ENCODE peak calls at places on chromosomes 3 and 15, in five cellular contexts. O, L, Y, U and F are unnamed samples.

GRCh38 chr15:69604050-69604378 is 151.4 kb downstream of the RPLP1 start:
- DNase-seq in L (peak), Y (peak), U (no peak), O (peak), F (peak)

GRCh38 chr3:71987828-71988227 is 202.9 kb upstream of the PROK2 start:
- DNase-seq in L (no peak), Y (no peak), O (no peak), U (no peak), F (no peak)

GRCh38 chr3:155026999-155027591 is 53.0 kb upstream of the MME start:
- DNase-seq in O (peak), Y (no peak), L (no peak), U (no peak), F (no peak)

GRCh38 chr3:158111861-158112260 is 2.0 kb downstream of the RSRC1 start:
- DNase-seq in U (no peak), L (no peak), Y (no peak), O (no peak), F (no peak)

GRCh38 chr3:185831990-185832389 is 7.1 kb upstream of the IGF2BP2 start:
- DNase-seq in Y (no peak), L (no peak), U (no peak), O (no peak), F (no peak)

GRCh38 chr3:11236588-11237461 is 35.4 kb upstream of the ATG7 start:
- DNase-seq in Y (peak), L (peak), O (peak), U (no peak), F (peak)

GRCh38 chr3:160876568-160877100 is 120.6 kb downstream of the PPM1L start:
- DNase-seq in L (no peak), Y (no peak), U (no peak), O (no peak), F (no peak)

GRCh38 chr3:13393427-13394360 is 26.4 kb downstream of the NUP210 start:
- DNase-seq in Y (no peak), O (no peak), U (no peak), L (peak), F (no peak)

GRCh38 chr15:41490355-41490754 is 3.3 kb upstream of the ITPKA start:
- DNase-seq in L (peak), Y (peak), U (peak), O (peak), F (no peak)

GRCh38 chr3:15206662-15207576 is 873 bp downstream of the CAPN7 start:
- DNase-seq in Y (peak), O (peak), U (no peak), L (peak), F (peak)
- TF ChIP-seq JUNB in Y (no peak), O (no peak), U (no peak), L (no peak), F (no peak)

GRCh38 chr15:50418041-50418583 is 6.1 kb upstream of the USP8 start:
- DNase-seq in Y (peak), U (no peak), O (peak), L (no peak), F (no peak)

GRCh38 chr15:50416920-50417319 is 7.3 kb upstream of the USP8 start:
- DNase-seq in L (no peak), U (no peak), O (no peak), Y (no peak), F (no peak)

GRCh38 chr15:50411870-50412269 is 12.3 kb upstream of the USP8 start:
- DNase-seq in U (no peak), Y (no peak), L (no peak), O (no peak), F (no peak)

GRCh38 chr15:50414624-50415023 is 9.6 kb upstream of the USP8 start:
- DNase-seq in Y (no peak), L (no peak), U (no peak), O (peak), F (no peak)

GRCh38 chr15:50415752-50416404 is 8.3 kb upstream of the USP8 start:
- DNase-seq in U (no peak), O (peak), L (peak), Y (peak), F (peak)
- TF ChIP-seq JUNB in U (no peak), O (no peak), L (no peak), Y (no peak), F (no peak)

GRCh38 chr3:150497956-150498355 is 48.3 kb downstream of the SERP1 start:
- DNase-seq in O (peak), Y (peak), L (no peak), U (no peak), F (no peak)
- TF ChIP-seq JUNB in O (peak), Y (peak), L (no peak), U (no peak), F (no peak)

GRCh38 chr15:73867956-73868355 is 5.4 kb upstream of the TBC1D21 start:
- DNase-seq in U (no peak), L (no peak), Y (no peak), O (no peak), F (no peak)
- TF ChIP-seq JUNB in U (no peak), L (no peak), Y (no peak), O (no peak), F (no peak)

GRCh38 chr3:70981252-70981933 is 602.1 kb downstream of the FOXP1 start:
- DNase-seq in O (no peak), U (no peak), L (no peak), Y (no peak), F (no peak)

GRCh38 chr3:70982700-70983140 is 600.8 kb downstream of the FOXP1 start:
- DNase-seq in O (no peak), Y (peak), U (peak), L (no peak), F (peak)

GRCh38 chr3:70979983-70980645 is 603.4 kb downstream of the FOXP1 start:
- DNase-seq in U (no peak), L (no peak), O (no peak), Y (no peak), F (no peak)

GRCh38 chr3:70980646-70981031 is 602.9 kb downstream of the FOXP1 start:
- DNase-seq in O (no peak), U (no peak), L (no peak), Y (no peak), F (no peak)

DNA sequence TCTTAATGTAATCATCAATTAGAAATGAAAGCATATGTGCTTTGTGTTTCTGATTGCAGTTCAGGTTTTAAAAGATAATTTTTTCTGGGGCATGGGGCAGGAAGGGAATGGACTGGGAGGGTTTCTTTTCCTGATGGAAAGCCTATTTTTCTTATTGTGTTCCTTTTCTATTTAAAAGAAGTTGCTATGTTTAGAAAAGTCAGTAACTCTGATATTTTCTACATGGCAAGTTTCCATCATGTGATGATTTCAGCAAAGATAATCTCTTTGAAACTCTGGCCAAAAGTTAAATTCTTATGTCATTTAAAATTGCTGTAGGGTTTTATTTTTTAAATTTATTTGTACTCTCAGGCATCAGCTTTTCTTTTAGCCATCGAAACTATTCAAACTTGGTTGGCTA is 601.3 kb downstream of the FOXP1 start:
- DNase-seq in L (no peak), O (no peak), Y (no peak), U (no peak), F (no peak)
- TF ChIP-seq JUNB in L (no peak), O (no peak), Y (no peak), U (no peak), F (no peak)